ENCODE peak calls at places on chromosomes 7 and 10, in six cellular contexts. J is adrenal gland, D is upper lobe of left lung, L is tibial nerve, R is heart left ventricle, H is HepG2. Y is an unnamed sample.

GRCh38 chr7:72101444-72101843 is 310.7 kb downstream of the CALN1 start:
- DNase-seq in L (no peak), J (no peak), R (no peak), H (no peak), D (no peak), Y (no peak)

GRCh38 chr10:34768261-34768971 is 46.7 kb downstream of the PARD3 start:
- DNase-seq in D (peak), J (peak), L (no peak), H (no peak), R (peak), Y (no peak)

GRCh38 chr7:50449501-50449880 is 659 bp downstream of the FIGNL1 start:
- DNase-seq in R (no peak), J (no peak), L (no peak), D (no peak), H (no peak), Y (no peak)

GRCh38 chr10:89002234-89002978 is 11.8 kb downstream of the FAS start:
- DNase-seq in R (no peak), H (no peak), L (no peak), J (no peak), D (no peak), Y (no peak)

GRCh38 chr10:87864497-87865059 is 1.2 kb downstream of the PTEN start:
- DNase-seq in R (no peak), L (no peak), H (no peak), J (no peak), D (no peak), Y (no peak)

GRCh38 chr10:110457851-110458582 is 39.7 kb upstream of the DUSP5 start:
- DNase-seq in H (no peak), J (no peak), D (peak), R (no peak), L (no peak), Y (no peak)

GRCh38 chr7:100957832-100958421 is 8.6 kb downstream of the MUC3A start:
- DNase-seq in R (no peak), L (no peak), J (no peak), H (peak), D (no peak), Y (no peak)

GRCh38 chr7:24786941-24787340 is 29.7 kb upstream of the GSDME start:
- DNase-seq in R (no peak), D (peak), L (no peak), J (peak), H (no peak), Y (no peak)

GRCh38 chr7:8274589-8274988 is 12.6 kb upstream of the ICA1 start:
- DNase-seq in D (no peak), H (no peak), L (no peak), J (no peak), R (no peak), Y (no peak)

GRCh38 chr10:94274142-94274787 is 88.5 kb downstream of the NOC3L start:
- DNase-seq in D (no peak), L (peak), H (no peak), R (peak), J (peak), Y (no peak)

GRCh38 chr7:132376361-132377013 is 199.8 kb downstream of the PLXNA4 start:
- DNase-seq in L (no peak), D (no peak), H (no peak), R (no peak), J (no peak), Y (no peak)

GRCh38 chr7:38182450-38182849 is 4.4 kb downstream of the STARD3NL start:
- DNase-seq in H (no peak), R (no peak), L (no peak), D (no peak), J (no peak), Y (no peak)

GRCh38 chr10:42551582-42552187 is 86.7 kb downstream of the ZNF33B start:
- DNase-seq in R (no peak), L (no peak), J (no peak), H (peak), D (no peak), Y (no peak)

GRCh38 chr10:11535376-11535959 is 76.0 kb downstream of the USP6NL start:
- DNase-seq in R (no peak), J (no peak), L (no peak), H (no peak), D (no peak), Y (no peak)

GRCh38 chr10:8056891-8057331 is 2.4 kb downstream of the GATA3 start:
- DNase-seq in H (no peak), R (no peak), L (no peak), D (no peak), J (no peak), Y (no peak)

GRCh38 chr10:125343118-125343752 is 182.9 kb upstream of the CTBP2 start:
- DNase-seq in R (no peak), D (no peak), J (peak), H (peak), L (no peak), Y (no peak)

GRCh38 chr10:5943536-5943935 is 33.8 kb downstream of the IL15RA start:
- DNase-seq in J (peak), L (no peak), D (peak), R (peak), H (no peak), Y (no peak)

GRCh38 chr7:50660040-50660829 is 95.0 kb upstream of the DDC start:
- DNase-seq in J (peak), R (no peak), D (peak), L (no peak), H (no peak), Y (no peak)

GRCh38 chr7:45576249-45576929 is 2.2 kb downstream of the ADCY1 start:
- DNase-seq in J (no peak), D (no peak), L (no peak), R (no peak), H (no peak), Y (no peak)

GRCh38 chr7:142720140-142720773 is 29.0 kb upstream of the PRSS1 start:
- DNase-seq in L (no peak), R (no peak), J (no peak), D (no peak), H (no peak), Y (no peak)

GRCh38 chr10:37975407-37975991 is 948 bp downstream of the ZNF25 start:
- DNase-seq in L (peak), D (no peak), H (no peak), R (no peak), J (no peak), Y (no peak)

GRCh38 chr10:5199398-5199797 is 2.8 kb downstream of the AKR1C4 start:
- DNase-seq in L (no peak), H (no peak), R (no peak), J (no peak), D (no peak), Y (no peak)

GRCh38 chr10:119539359-119539651 is 3.2 kb downstream of the RGS10 start:
- DNase-seq in J (no peak), D (no peak), H (no peak), R (no peak), L (no peak), Y (no peak)

GRCh38 chr10:78706256-78706655 is 362.5 kb upstream of the ZMIZ1 start:
- DNase-seq in D (no peak), H (no peak), L (no peak), R (no peak), J (no peak), Y (no peak)

GRCh38 chr10:100327007-100327700 is 2.9 kb downstream of the PKD2L1 start:
- DNase-seq in R (no peak), L (no peak), H (no peak), D (peak), J (peak), Y (peak)

GRCh38 chr10:109838592-109839244 is 84.6 kb downstream of the XPNPEP1 start:
- DNase-seq in H (peak), R (no peak), J (no peak), D (no peak), L (no peak), Y (no peak)

DNA sequence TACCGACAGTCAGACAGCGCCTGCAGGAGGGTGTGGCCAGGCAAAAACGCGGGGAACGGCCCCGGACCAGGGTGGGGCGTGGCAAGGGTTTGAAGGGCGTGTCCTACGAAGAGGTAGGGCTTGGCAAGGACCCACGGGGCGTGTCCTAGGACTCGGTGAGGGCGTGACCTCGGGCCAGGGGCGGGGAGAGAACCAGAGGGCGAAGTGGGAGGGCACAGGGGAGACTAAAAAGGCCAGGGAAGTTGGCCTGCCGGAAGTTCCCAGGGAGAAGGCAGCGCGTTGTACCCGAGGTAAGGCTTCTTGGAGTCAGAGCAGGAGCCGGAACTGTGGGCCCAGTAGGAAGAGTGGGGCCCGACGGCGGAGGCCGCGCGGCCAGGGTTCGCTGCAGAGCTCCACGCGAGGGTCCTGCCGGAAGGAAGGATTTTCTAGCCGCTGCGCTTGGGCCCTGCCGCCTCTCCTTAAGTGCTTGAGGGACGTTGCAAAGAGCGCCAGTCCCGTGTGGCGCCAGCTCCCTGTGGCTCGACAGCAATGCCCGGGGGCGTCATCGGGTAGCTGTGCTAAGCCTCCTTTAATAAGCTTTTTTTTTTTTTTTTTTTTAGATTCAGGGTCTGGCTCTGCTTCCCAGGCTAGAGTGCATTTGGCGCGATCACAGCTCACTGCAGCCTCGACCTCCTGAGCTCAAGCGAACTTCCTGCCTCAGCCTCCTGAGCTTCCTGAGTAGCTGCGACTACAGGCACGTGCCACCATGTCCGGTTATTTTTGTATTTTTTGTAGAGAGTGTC is at the start of gene PTER:
- DNase-seq in L (peak), H (peak), R (peak), D (peak), J (peak), Y (peak)
- TF ChIP-seq POLR2A in L (peak), H (peak), R (peak), D (peak), J (peak), Y (peak)

DNA sequence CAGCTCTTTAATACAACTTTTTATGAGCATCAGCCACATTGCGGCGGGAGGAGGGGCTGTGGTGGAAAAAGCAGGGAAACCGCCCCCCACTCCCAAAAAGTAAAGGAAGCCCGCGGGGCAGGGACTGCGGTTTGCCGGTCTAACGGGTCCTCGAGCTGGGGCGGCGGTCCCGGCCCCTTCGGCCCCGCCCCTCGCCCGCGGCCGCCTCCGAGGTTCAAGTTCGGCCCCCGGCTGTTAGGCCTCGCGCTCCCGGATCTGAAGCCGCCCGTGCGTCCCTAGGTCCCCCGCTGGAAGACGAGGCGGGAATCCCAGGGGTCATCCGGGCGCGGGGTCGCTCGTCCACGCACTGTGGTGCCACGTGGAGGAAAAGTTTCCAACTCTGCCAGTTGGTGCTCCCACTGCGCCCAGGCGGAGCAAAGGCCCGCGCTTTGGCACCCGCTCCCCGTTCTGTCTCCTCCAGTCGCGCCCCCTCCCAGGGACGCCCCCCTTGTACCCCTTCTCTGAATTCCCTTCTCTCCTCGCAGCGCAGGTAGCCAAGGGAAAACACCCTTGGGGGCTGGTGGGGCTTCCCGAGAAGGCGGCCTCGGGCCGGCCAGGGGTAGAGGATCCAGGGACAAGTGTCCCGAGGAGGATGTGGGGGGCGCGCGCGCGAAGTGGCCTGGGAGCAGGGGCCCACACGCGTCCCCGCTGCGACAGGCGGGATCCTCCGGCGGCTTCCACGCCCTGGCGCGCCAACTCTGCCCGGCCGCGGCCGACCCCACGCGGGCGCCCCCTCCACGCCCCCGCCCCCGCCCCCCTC is 798 bp upstream of the AUTS2 start:
- DNase-seq in L (peak), J (peak), R (peak), D (peak), H (no peak), Y (peak)
- TF ChIP-seq POLR2A in L (no peak), J (no peak), R (no peak), D (no peak), H (no peak), Y (no peak)

GRCh38 chr7:122766593-122766992 is 63.9 kb upstream of the RNF148 start:
- DNase-seq in J (no peak), L (no peak), R (no peak), H (no peak), D (no peak), Y (no peak)
- TF ChIP-seq POLR2A in J (no peak), L (no peak), R (no peak), H (no peak), D (no peak), Y (no peak)

GRCh38 chr7:150341263-150342118 is at the start of gene RARRES2:
- DNase-seq in L (no peak), D (no peak), J (peak), H (peak), R (peak), Y (no peak)
- TF ChIP-seq POLR2A in L (no peak), D (no peak), J (no peak), H (peak), R (no peak), Y (no peak)

DNA sequence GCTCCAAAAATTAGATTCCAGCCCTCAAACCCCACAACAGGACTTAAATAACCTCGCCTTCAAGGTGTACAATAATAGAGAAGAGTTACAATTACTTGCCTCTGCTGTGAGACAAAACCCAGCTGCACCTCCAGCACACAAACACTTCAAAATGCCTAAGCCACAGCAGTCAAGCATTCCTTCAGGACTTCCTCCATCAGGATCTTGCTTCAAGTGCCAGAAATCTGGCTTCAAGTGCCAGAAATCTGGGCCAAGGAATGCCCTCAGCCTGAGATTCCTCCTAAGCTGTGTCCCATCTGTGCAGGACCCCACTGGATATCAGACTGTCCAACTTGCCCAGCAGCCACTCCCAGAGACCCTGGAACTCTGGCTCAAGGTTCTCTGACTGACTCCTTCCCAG is 1088.3 kb downstream of the SORCS3 start:
- DNase-seq in D (peak), L (no peak), R (no peak), J (no peak), H (no peak), Y (no peak)
- TF ChIP-seq POLR2A in D (no peak), L (no peak), R (no peak), J (no peak), H (no peak), Y (no peak)

DNA sequence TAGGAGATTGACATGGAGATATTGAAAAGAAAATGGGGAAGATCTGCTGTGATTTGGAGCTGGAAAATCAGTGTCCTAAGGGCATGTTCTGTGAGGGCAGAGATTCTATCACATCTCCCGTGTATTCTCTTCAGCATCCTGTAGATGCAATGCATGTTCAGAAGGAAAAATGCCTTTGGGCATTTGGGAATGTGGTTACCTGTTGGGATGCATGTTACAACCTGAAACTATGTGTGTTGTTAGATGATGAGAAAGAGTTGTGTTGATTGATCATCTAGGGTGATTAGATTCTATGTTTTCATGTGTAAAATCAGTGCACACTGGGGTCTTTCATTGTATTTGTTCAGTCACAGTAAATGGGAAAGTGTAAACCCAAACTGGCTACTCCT is 14.7 kb downstream of the CUZD1 start:
- DNase-seq in L (no peak), J (no peak), R (no peak), D (no peak), H (no peak), Y (no peak)
- TF ChIP-seq POLR2A in L (no peak), J (no peak), R (no peak), D (no peak), H (no peak), Y (no peak)

GRCh38 chr7:1555046-1555812 is 776 bp downstream of the TMEM184A start:
- DNase-seq in J (peak), D (no peak), R (no peak), L (no peak), H (peak), Y (no peak)
- TF ChIP-seq POLR2A in J (no peak), D (no peak), R (no peak), L (no peak), H (peak), Y (no peak)